ENCODE peak calls at places on chromosomes 11 and 22, in four cellular contexts. V, Q, I and M are unnamed samples.
A peak's percentile ranks its signal among the peaks of the same experiment; 100 is the strongest.

GRCh38 chr11:124801014-124801413 is 808 bp upstream of the MSANTD2 start:
- DNase-seq in I (peak; percentile 67), V (no peak), Q (no peak), M (no peak)

GRCh38 chr11:119622454-119623143 is 106.4 kb downstream of the NECTIN1 start:
- DNase-seq in Q (peak; percentile 37), I (no peak), V (no peak), M (no peak)

GRCh38 chr22:49960967-49961600 is 512 bp downstream of the PIM3 start:
- DNase-seq in I (peak; percentile 47), V (peak; percentile 34), Q (peak; percentile 56), M (peak; percentile 40)

GRCh38 chr11:35619754-35620640 is 1.7 kb downstream of the FJX1 start:
- DNase-seq in V (peak; percentile 32), I (peak; percentile 32), Q (peak; percentile 87), M (no peak)

GRCh38 chr11:95483339-95483738 is 252.3 kb upstream of the SESN3 start:
- DNase-seq in V (no peak), I (no peak), Q (no peak), M (no peak)

GRCh38 chr11:83725718-83726117 is 439.6 kb upstream of the CCDC90B start:
- DNase-seq in I (no peak), Q (no peak), V (no peak), M (no peak)

GRCh38 chr11:26766996-26767395 is 45.1 kb upstream of the SLC5A12 start:
- DNase-seq in I (no peak), Q (no peak), V (no peak), M (no peak)

GRCh38 chr11:924406-925157 is 1.1 kb upstream of the AP2A2 start:
- DNase-seq in Q (no peak), V (no peak), I (no peak), M (no peak)

GRCh38 chr11:69468911-69469885 is 12.3 kb upstream of the LINC01488 start:
- DNase-seq in I (no peak), V (no peak), Q (no peak), M (no peak)

GRCh38 chr11:2173150-2173693 is 1.6 kb upstream of the TH start:
- DNase-seq in Q (peak; percentile 62), I (peak; percentile 26), V (no peak), M (no peak)

GRCh38 chr11:33778682-33779081 is 4.4 kb upstream of the FBXO3 start:
- DNase-seq in V (no peak), I (no peak), Q (peak; percentile 33), M (no peak)

GRCh38 chr11:86069408-86070086 is 663 bp upstream of the PICALM start:
- DNase-seq in I (peak; percentile 75), V (peak; percentile 18), Q (no peak), M (no peak)

GRCh38 chr11:66694056-66694410 is 16.3 kb upstream of the RBM4B start:
- DNase-seq in Q (no peak), I (no peak), V (no peak), M (no peak)

GRCh38 chr22:48715511-48715910 is 1112.2 kb downstream of the BRD1 start:
- DNase-seq in I (no peak), Q (no peak), V (no peak), M (no peak)

GRCh38 chr11:61049854-61050253 is 52.4 kb upstream of the CD5 start:
- DNase-seq in Q (no peak), I (no peak), V (no peak), M (no peak)

GRCh38 chr11:41245704-41246398 is 213.6 kb downstream of the LRRC4C start:
- DNase-seq in V (no peak), Q (peak; percentile 11), I (peak; percentile 17), M (no peak)

GRCh38 chr22:44139773-44140172 is 41.0 kb upstream of the PARVG start:
- DNase-seq in I (no peak), V (no peak), Q (no peak), M (no peak)

GRCh38 chr11:24372491-24372890 is 124.4 kb upstream of the LUZP2 start:
- DNase-seq in Q (no peak), I (no peak), V (no peak), M (no peak)

GRCh38 chr11:129077191-129077590 is 114.9 kb downstream of the ARHGAP32 start:
- DNase-seq in Q (no peak), I (no peak), V (no peak), M (no peak)

GRCh38 chr22:20378110-20378509 is 15.8 kb upstream of the ZNF74 start:
- DNase-seq in I (no peak), V (no peak), Q (no peak), M (no peak)

GRCh38 chr11:10522921-10523320 is 18.1 kb downstream of the RNF141 start:
- DNase-seq in I (no peak), V (no peak), Q (no peak), M (peak; percentile 63)

GRCh38 chr22:43343262-43343988 is at the start of gene SCUBE1:
- DNase-seq in V (peak; percentile 91), Q (peak; percentile 95), I (peak; percentile 13), M (peak; percentile 66)

GRCh38 chr22:32752868-32753520 is 48.5 kb upstream of the TIMP3 start:
- DNase-seq in V (no peak), Q (no peak), I (no peak), M (no peak)

GRCh38 chr11:71477637-71478011 is 24.6 kb downstream of the NADSYN1 start:
- DNase-seq in Q (peak; percentile 68), I (no peak), V (no peak), M (no peak)

GRCh38 chr11:60769811-60770210 is 13.1 kb downstream of the MS4A15 start:
- DNase-seq in Q (no peak), V (no peak), I (no peak), M (no peak)

GRCh38 chr11:71437879-71438278 is 10.3 kb downstream of the DHCR7 start:
- DNase-seq in I (no peak), Q (no peak), V (no peak), M (no peak)

GRCh38 chr11:2940166-2940929 is 11.1 kb upstream of the PHLDA2 start:
- DNase-seq in Q (no peak), I (peak; percentile 82), V (no peak), M (no peak)

GRCh38 chr11:65773784-65774411 is 6.9 kb downstream of the AP5B1 start:
- DNase-seq in I (no peak), V (no peak), Q (no peak), M (no peak)

GRCh38 chr11:69889400-69890372 is 70.5 kb upstream of the FGF3 start:
- DNase-seq in I (no peak), Q (peak; percentile 55), V (no peak), M (no peak)

GRCh38 chr22:29892757-29893156 is 9.8 kb downstream of the MTMR3 start:
- DNase-seq in V (no peak), I (no peak), Q (no peak), M (no peak)

GRCh38 chr22:25602924-25603323 is 38.4 kb downstream of the GRK3 start:
- DNase-seq in I (no peak), Q (no peak), V (no peak), M (no peak)

GRCh38 chr11:43548921-43549320 is 131.6 kb upstream of the HSD17B12 start:
- DNase-seq in Q (no peak), I (no peak), V (no peak), M (no peak)

GRCh38 chr22:31626427-31627150 is 35.4 kb downstream of the PISD start:
- DNase-seq in Q (no peak), I (no peak), V (peak; percentile 71), M (no peak)

GRCh38 chr22:42283288-42284229 is 13.1 kb upstream of the TCF20 start:
- DNase-seq in V (peak; percentile 23), Q (peak; percentile 87), I (no peak), M (no peak)

GRCh38 chr22:39936523-39937145 is 23.6 kb upstream of the TMA7B start:
- DNase-seq in I (no peak), V (no peak), Q (no peak), M (no peak)

GRCh38 chr11:14907411-14908213 is 15.6 kb upstream of the CYP2R1 start:
- DNase-seq in I (peak; percentile 65), Q (peak; percentile 82), V (peak; percentile 58), M (peak; percentile 66)

GRCh38 chr11:19018901-19019300 is 41.6 kb downstream of the MRGPRX2 start:
- DNase-seq in V (no peak), Q (peak; percentile 68), I (peak; percentile 59), M (peak; percentile 43)

DNA sequence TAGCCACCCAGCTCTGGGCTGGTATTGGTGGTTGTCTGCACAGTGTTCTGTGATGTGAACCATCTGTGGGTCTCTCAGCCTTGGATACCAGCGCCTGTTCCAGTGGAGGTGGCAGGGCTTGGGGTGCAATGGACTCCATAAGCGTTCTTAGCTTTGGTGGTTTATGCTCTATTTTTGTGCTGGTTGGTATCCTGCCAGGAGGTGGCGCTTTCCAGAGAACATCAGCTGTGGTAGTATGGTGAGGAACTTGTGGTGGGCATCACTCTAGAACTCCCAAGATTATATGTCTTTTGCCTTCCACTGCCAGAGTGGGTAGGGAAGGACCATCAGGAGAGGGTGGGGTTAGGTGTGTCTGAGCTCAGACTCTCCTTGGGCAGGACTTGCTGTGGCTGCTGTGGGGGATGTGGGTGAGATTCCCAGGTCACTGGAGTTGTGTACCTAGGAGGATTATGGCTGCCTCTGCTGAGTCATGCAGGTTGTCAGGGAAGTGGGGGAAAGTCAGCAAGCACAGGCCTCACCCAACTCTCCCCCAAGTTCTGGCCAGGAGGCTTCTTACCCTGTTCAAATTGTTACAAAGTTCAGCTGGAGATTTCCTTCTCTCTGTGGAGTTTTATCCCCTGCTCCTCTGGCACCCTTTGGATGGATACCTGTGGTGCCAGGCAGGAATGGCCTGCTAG is 47.2 kb downstream of the MRGPRX2 start:
- DNase-seq in Q (no peak), V (no peak), I (peak; percentile 44), M (no peak)
- TF ChIP-seq CTCF in Q (peak; percentile 47), V (peak; percentile 53), I (peak; percentile 51), M (no peak)

GRCh38 chr11:107827041-107827440 is 31.5 kb downstream of the SLC35F2 start:
- DNase-seq in V (no peak), I (no peak), Q (no peak), M (no peak)
- H3K79me2 ChIP-seq in V (peaks cover 59% of the 10 kb centered on the region), I (peaks cover 98% of the 10 kb centered on the region), Q (no peaks in the 10 kb centered on the region), M (peaks cover 86% of the 10 kb centered on the region)

GRCh38 chr11:8192896-8193209 is 24.0 kb upstream of the RIC3 start:
- DNase-seq in V (no peak), I (no peak), Q (no peak), M (no peak)
- TF ChIP-seq CTCF in V (no peak), I (no peak), Q (no peak), M (no peak)

GRCh38 chr22:24427500-24428164 is at the start of gene ADORA2A:
- DNase-seq in Q (no peak), I (no peak), V (no peak), M (peak; percentile 91)
- H3K79me2 ChIP-seq in Q (no peaks in the 10 kb centered on the region), I (no peaks in the 10 kb centered on the region), V (no peaks in the 10 kb centered on the region), M (peaks cover 48% of the 10 kb centered on the region)

DNA sequence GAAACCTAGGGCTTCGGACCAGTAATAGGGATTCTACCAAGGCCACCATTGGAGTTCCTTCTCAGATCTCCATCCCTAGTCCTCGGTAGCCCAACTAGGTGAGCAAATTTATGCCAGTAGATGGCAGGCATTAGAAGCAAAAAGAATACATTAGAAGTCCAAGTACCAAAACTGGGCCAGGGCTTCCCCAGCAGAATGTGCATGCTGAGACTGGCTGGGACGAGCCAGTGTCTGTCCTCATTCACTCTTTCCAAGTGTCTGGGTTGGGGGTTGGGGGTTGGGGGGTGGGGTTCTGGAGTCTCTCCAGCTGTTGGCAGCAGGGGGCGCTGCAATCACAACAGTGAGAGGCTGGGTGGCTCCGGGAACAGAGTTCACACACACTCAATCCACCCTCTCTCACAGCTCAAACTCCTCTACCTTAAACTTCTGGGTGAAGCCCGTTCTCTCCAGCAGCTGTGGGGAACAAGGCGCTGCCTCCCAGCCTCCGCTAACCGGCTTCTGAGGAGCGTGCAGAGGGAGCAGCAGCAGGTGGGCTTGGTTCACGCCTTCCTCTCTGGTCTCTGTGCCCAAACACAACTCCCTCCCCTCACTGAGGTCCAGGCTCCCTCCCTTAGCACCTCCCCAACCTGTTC is 57.5 kb downstream of the BTG4 start:
- DNase-seq in Q (peak; percentile 81), I (peak; percentile 80), V (peak; percentile 80), M (peak; percentile 34)
- TF ChIP-seq CTCF in Q (peak; percentile 69), I (peak; percentile 57), V (peak; percentile 28), M (peak; percentile 20)